ENCODE peak calls at places on chromosome 1, in nine cellular contexts. One of them, this sample, is unnamed.

GRCh38 chr1:226220473-226221189 is 2.8 kb upstream of the MIXL1 start:
- ATAC-seq in IMR-90: no peak
- ATAC-seq in right cardiac atrium: no peak
- ATAC-seq in GM12878: no peak
- ATAC-seq in heart left ventricle: no peak
- ATAC-seq in upper lobe of right lung: no peak
- ATAC-seq in left lung: no peak
- ATAC-seq in CD8-positive, alpha-beta T cell: no peak
- ATAC-seq in HCT116: no peak
- ATAC-seq in this sample: no peak

GRCh38 chr1:28104866-28105467 is 16.6 kb upstream of the EYA3 start:
- ATAC-seq in IMR-90: peak; percentile 100
- ATAC-seq in right cardiac atrium: peak; percentile 86
- ATAC-seq in GM12878: no peak
- ATAC-seq in heart left ventricle: peak; percentile 78
- ATAC-seq in upper lobe of right lung: peak; percentile 96
- ATAC-seq in left lung: peak; percentile 98
- ATAC-seq in CD8-positive, alpha-beta T cell: no peak
- ATAC-seq in HCT116: peak; percentile 100
- ATAC-seq in this sample: peak; percentile 16

GRCh38 chr1:231691618-231692259 is 65.1 kb downstream of the DISC1 start:
- ATAC-seq in IMR-90: peak; percentile 75
- ATAC-seq in right cardiac atrium: peak; percentile 69
- ATAC-seq in GM12878: peak; percentile 88
- ATAC-seq in heart left ventricle: peak; percentile 76
- ATAC-seq in upper lobe of right lung: peak; percentile 55
- ATAC-seq in left lung: peak; percentile 58
- ATAC-seq in CD8-positive, alpha-beta T cell: no peak
- ATAC-seq in HCT116: peak; percentile 100
- ATAC-seq in this sample: peak; percentile 48

GRCh38 chr1:77031101-77031662 is 163.9 kb downstream of the ST6GALNAC5 start:
- ATAC-seq in IMR-90: peak; percentile 85
- ATAC-seq in right cardiac atrium: no peak
- ATAC-seq in GM12878: peak; percentile 86
- ATAC-seq in heart left ventricle: no peak
- ATAC-seq in upper lobe of right lung: no peak
- ATAC-seq in left lung: peak; percentile 70
- ATAC-seq in CD8-positive, alpha-beta T cell: no peak
- ATAC-seq in HCT116: peak; percentile 66
- ATAC-seq in this sample: no peak

GRCh38 chr1:213874789-213875188 is 113.0 kb upstream of the PROX1 start:
- ATAC-seq in IMR-90: no peak
- ATAC-seq in right cardiac atrium: no peak
- ATAC-seq in GM12878: no peak
- ATAC-seq in heart left ventricle: no peak
- ATAC-seq in upper lobe of right lung: no peak
- ATAC-seq in left lung: no peak
- ATAC-seq in CD8-positive, alpha-beta T cell: no peak
- ATAC-seq in HCT116: no peak
- ATAC-seq in this sample: no peak

GRCh38 chr1:184943998-184944397 is 30.3 kb downstream of the NIBAN1 start:
- ATAC-seq in IMR-90: no peak
- ATAC-seq in right cardiac atrium: no peak
- ATAC-seq in GM12878: no peak
- ATAC-seq in heart left ventricle: no peak
- ATAC-seq in upper lobe of right lung: no peak
- ATAC-seq in left lung: no peak
- ATAC-seq in CD8-positive, alpha-beta T cell: no peak
- ATAC-seq in HCT116: no peak
- ATAC-seq in this sample: no peak

GRCh38 chr1:147486876-147487656 is 54.2 kb upstream of the BCL9 start:
- ATAC-seq in IMR-90: no peak
- ATAC-seq in right cardiac atrium: no peak
- ATAC-seq in GM12878: no peak
- ATAC-seq in heart left ventricle: no peak
- ATAC-seq in upper lobe of right lung: peak; percentile 41
- ATAC-seq in left lung: peak; percentile 81
- ATAC-seq in CD8-positive, alpha-beta T cell: no peak
- ATAC-seq in HCT116: no peak
- ATAC-seq in this sample: no peak

GRCh38 chr1:222643603-222643936 is 25.7 kb downstream of the MIA3 start:
- ATAC-seq in IMR-90: peak; percentile 66
- ATAC-seq in right cardiac atrium: no peak
- ATAC-seq in GM12878: no peak
- ATAC-seq in heart left ventricle: no peak
- ATAC-seq in upper lobe of right lung: peak; percentile 45
- ATAC-seq in left lung: peak; percentile 42
- ATAC-seq in CD8-positive, alpha-beta T cell: peak; percentile 32
- ATAC-seq in HCT116: peak; percentile 64
- ATAC-seq in this sample: no peak

GRCh38 chr1:113253979-113254378 is 136.3 kb upstream of the MAGI3 start:
- ATAC-seq in IMR-90: no peak
- ATAC-seq in right cardiac atrium: no peak
- ATAC-seq in GM12878: no peak
- ATAC-seq in heart left ventricle: no peak
- ATAC-seq in upper lobe of right lung: no peak
- ATAC-seq in left lung: no peak
- ATAC-seq in CD8-positive, alpha-beta T cell: no peak
- ATAC-seq in HCT116: no peak
- ATAC-seq in this sample: no peak

GRCh38 chr1:55741516-55741915 is 526.4 kb upstream of the USP24 start:
- ATAC-seq in IMR-90: peak; percentile 80
- ATAC-seq in right cardiac atrium: peak; percentile 52
- ATAC-seq in GM12878: no peak
- ATAC-seq in heart left ventricle: no peak
- ATAC-seq in upper lobe of right lung: no peak
- ATAC-seq in left lung: peak; percentile 17
- ATAC-seq in CD8-positive, alpha-beta T cell: no peak
- ATAC-seq in HCT116: no peak
- ATAC-seq in this sample: peak; percentile 28

GRCh38 chr1:155961937-155962336 is 16.4 kb downstream of the ARHGEF2 start:
- ATAC-seq in IMR-90: peak; percentile 91
- ATAC-seq in right cardiac atrium: peak; percentile 66
- ATAC-seq in GM12878: peak; percentile 5
- ATAC-seq in heart left ventricle: peak; percentile 79
- ATAC-seq in upper lobe of right lung: peak; percentile 81
- ATAC-seq in left lung: peak; percentile 84
- ATAC-seq in CD8-positive, alpha-beta T cell: no peak
- ATAC-seq in HCT116: peak; percentile 98
- ATAC-seq in this sample: peak; percentile 95

GRCh38 chr1:64474639-64475038 is 4.7 kb downstream of the CACHD1 start:
- ATAC-seq in IMR-90: no peak
- ATAC-seq in right cardiac atrium: no peak
- ATAC-seq in GM12878: no peak
- ATAC-seq in heart left ventricle: peak; percentile 72
- ATAC-seq in upper lobe of right lung: peak; percentile 31
- ATAC-seq in left lung: peak; percentile 31
- ATAC-seq in CD8-positive, alpha-beta T cell: no peak
- ATAC-seq in HCT116: no peak
- ATAC-seq in this sample: no peak

GRCh38 chr1:173853074-173853473 is 14.7 kb downstream of the GAS5 start:
- ATAC-seq in IMR-90: peak; percentile 65
- ATAC-seq in right cardiac atrium: peak; percentile 56
- ATAC-seq in GM12878: no peak
- ATAC-seq in heart left ventricle: peak; percentile 63
- ATAC-seq in upper lobe of right lung: peak; percentile 80
- ATAC-seq in left lung: peak; percentile 82
- ATAC-seq in CD8-positive, alpha-beta T cell: no peak
- ATAC-seq in HCT116: no peak
- ATAC-seq in this sample: no peak

GRCh38 chr1:107626075-107626796 is 338.7 kb downstream of the VAV3 start:
- ATAC-seq in IMR-90: no peak
- ATAC-seq in right cardiac atrium: no peak
- ATAC-seq in GM12878: peak; percentile 89
- ATAC-seq in heart left ventricle: no peak
- ATAC-seq in upper lobe of right lung: no peak
- ATAC-seq in left lung: no peak
- ATAC-seq in CD8-positive, alpha-beta T cell: no peak
- ATAC-seq in HCT116: no peak
- ATAC-seq in this sample: no peak

GRCh38 chr1:26913754-26914619 is at the start of gene NR0B2:
- ATAC-seq in IMR-90: no peak
- ATAC-seq in right cardiac atrium: peak; percentile 77
- ATAC-seq in GM12878: no peak
- ATAC-seq in heart left ventricle: peak; percentile 84
- ATAC-seq in upper lobe of right lung: peak; percentile 92
- ATAC-seq in left lung: peak; percentile 79
- ATAC-seq in CD8-positive, alpha-beta T cell: no peak
- ATAC-seq in HCT116: peak; percentile 44
- ATAC-seq in this sample: no peak

GRCh38 chr1:25003457-25004190 is 73.5 kb upstream of the RUNX3 start:
- ATAC-seq in IMR-90: peak; percentile 42
- ATAC-seq in right cardiac atrium: no peak
- ATAC-seq in GM12878: peak; percentile 21
- ATAC-seq in heart left ventricle: no peak
- ATAC-seq in upper lobe of right lung: no peak
- ATAC-seq in left lung: no peak
- ATAC-seq in CD8-positive, alpha-beta T cell: peak; percentile 19
- ATAC-seq in HCT116: no peak
- ATAC-seq in this sample: no peak

GRCh38 chr1:67561704-67562113 is 123.3 kb upstream of the GADD45A start:
- ATAC-seq in IMR-90: peak; percentile 82
- ATAC-seq in right cardiac atrium: peak; percentile 78
- ATAC-seq in GM12878: peak; percentile 94
- ATAC-seq in heart left ventricle: peak; percentile 81
- ATAC-seq in upper lobe of right lung: peak; percentile 95
- ATAC-seq in left lung: peak; percentile 93
- ATAC-seq in CD8-positive, alpha-beta T cell: peak; percentile 80
- ATAC-seq in HCT116: peak; percentile 93
- ATAC-seq in this sample: peak; percentile 55

GRCh38 chr1:40736085-40736531 is 44.6 kb downstream of the NFYC start:
- ATAC-seq in IMR-90: no peak
- ATAC-seq in right cardiac atrium: peak; percentile 46
- ATAC-seq in GM12878: no peak
- ATAC-seq in heart left ventricle: peak; percentile 74
- ATAC-seq in upper lobe of right lung: no peak
- ATAC-seq in left lung: no peak
- ATAC-seq in CD8-positive, alpha-beta T cell: no peak
- ATAC-seq in HCT116: no peak
- ATAC-seq in this sample: no peak

GRCh38 chr1:9242338-9242969 is 7.9 kb downstream of the H6PD start:
- ATAC-seq in IMR-90: peak; percentile 56
- ATAC-seq in right cardiac atrium: peak; percentile 85
- ATAC-seq in GM12878: no peak
- ATAC-seq in heart left ventricle: peak; percentile 82
- ATAC-seq in upper lobe of right lung: peak; percentile 80
- ATAC-seq in left lung: peak; percentile 79
- ATAC-seq in CD8-positive, alpha-beta T cell: no peak
- ATAC-seq in HCT116: no peak
- ATAC-seq in this sample: peak; percentile 88

GRCh38 chr1:154683820-154684219 is 75.8 kb upstream of the ADAR start:
- ATAC-seq in IMR-90: no peak
- ATAC-seq in right cardiac atrium: no peak
- ATAC-seq in GM12878: no peak
- ATAC-seq in heart left ventricle: no peak
- ATAC-seq in upper lobe of right lung: no peak
- ATAC-seq in left lung: no peak
- ATAC-seq in CD8-positive, alpha-beta T cell: no peak
- ATAC-seq in HCT116: no peak
- ATAC-seq in this sample: no peak
- H3K27ac ChIP-seq in IMR-90: no peak overlapping the region
- H3K27ac ChIP-seq in right cardiac atrium: no peak overlapping the region
- H3K27ac ChIP-seq in GM12878: no peak overlapping the region
- H3K27ac ChIP-seq in heart left ventricle: no peak overlapping the region
- H3K27ac ChIP-seq in upper lobe of right lung: no peak overlapping the region
- H3K27ac ChIP-seq in left lung: no peak overlapping the region
- H3K27ac ChIP-seq in CD8-positive, alpha-beta T cell: no peak overlapping the region
- H3K27ac ChIP-seq in HCT116: no peak overlapping the region
- H3K27ac ChIP-seq in this sample: no peak overlapping the region

DNA sequence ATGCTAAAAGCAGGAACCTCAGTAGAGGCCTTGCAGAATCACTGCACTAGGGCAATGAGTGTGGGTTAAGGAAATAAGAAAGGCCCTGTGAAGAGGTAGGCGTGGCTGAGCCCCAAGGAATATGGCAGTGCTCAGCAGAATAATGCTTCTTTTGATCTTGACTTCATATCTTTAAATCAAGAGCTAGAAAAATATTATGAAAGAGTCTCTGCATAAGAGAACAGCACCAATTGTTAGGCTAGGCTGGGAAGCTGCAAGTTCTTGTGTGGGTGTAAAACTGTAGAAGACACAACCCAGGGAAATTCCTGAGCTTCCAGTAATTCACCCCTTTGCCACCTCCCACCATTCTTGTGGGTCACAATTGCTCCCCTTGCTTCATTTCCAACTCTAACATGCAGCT is 50.0 kb downstream of the CLCA4 start:
- ATAC-seq in IMR-90: no peak
- ATAC-seq in right cardiac atrium: no peak
- ATAC-seq in GM12878: no peak
- ATAC-seq in heart left ventricle: no peak
- ATAC-seq in upper lobe of right lung: no peak
- ATAC-seq in left lung: no peak
- ATAC-seq in CD8-positive, alpha-beta T cell: no peak
- ATAC-seq in HCT116: no peak
- ATAC-seq in this sample: no peak
- H3K4me3 ChIP-seq in IMR-90: no peak overlapping the region
- H3K4me3 ChIP-seq in right cardiac atrium: no peak overlapping the region
- H3K4me3 ChIP-seq in GM12878: no peak overlapping the region
- H3K4me3 ChIP-seq in heart left ventricle: no peak overlapping the region
- H3K4me3 ChIP-seq in upper lobe of right lung: no peak overlapping the region
- H3K4me3 ChIP-seq in left lung: no peak overlapping the region
- H3K4me3 ChIP-seq in CD8-positive, alpha-beta T cell: no peak overlapping the region
- H3K4me3 ChIP-seq in HCT116: no peak overlapping the region
- H3K4me3 ChIP-seq in this sample: no peak overlapping the region

GRCh38 chr1:171754971-171755370 is 13.1 kb upstream of the VAMP4 start:
- ATAC-seq in IMR-90: no peak
- ATAC-seq in right cardiac atrium: peak; percentile 11
- ATAC-seq in GM12878: no peak
- ATAC-seq in heart left ventricle: no peak
- ATAC-seq in upper lobe of right lung: no peak
- ATAC-seq in left lung: no peak
- ATAC-seq in CD8-positive, alpha-beta T cell: no peak
- ATAC-seq in HCT116: no peak
- ATAC-seq in this sample: no peak
- H3K27ac ChIP-seq in IMR-90: peak overlapping the region; percentile 97
- H3K27ac ChIP-seq in right cardiac atrium: no peak overlapping the region
- H3K27ac ChIP-seq in GM12878: no peak overlapping the region
- H3K27ac ChIP-seq in heart left ventricle: no peak overlapping the region
- H3K27ac ChIP-seq in upper lobe of right lung: peak overlapping the region; percentile 71
- H3K27ac ChIP-seq in left lung: no peak overlapping the region
- H3K27ac ChIP-seq in CD8-positive, alpha-beta T cell: no peak overlapping the region
- H3K27ac ChIP-seq in HCT116: no peak overlapping the region
- H3K27ac ChIP-seq in this sample: peak overlapping the region; percentile 40

GRCh38 chr1:31575373-31576140 is 758 bp upstream of the TINAGL1 start:
- ATAC-seq in IMR-90: no peak
- ATAC-seq in right cardiac atrium: no peak
- ATAC-seq in GM12878: no peak
- ATAC-seq in heart left ventricle: no peak
- ATAC-seq in upper lobe of right lung: peak; percentile 15
- ATAC-seq in left lung: peak; percentile 48
- ATAC-seq in CD8-positive, alpha-beta T cell: no peak
- ATAC-seq in HCT116: peak; percentile 66
- ATAC-seq in this sample: no peak
- H3K4me3 ChIP-seq in IMR-90: no peak overlapping the region
- H3K4me3 ChIP-seq in right cardiac atrium: peak overlapping the region; percentile 72
- H3K4me3 ChIP-seq in GM12878: no peak overlapping the region
- H3K4me3 ChIP-seq in heart left ventricle: peak overlapping the region; percentile 91
- H3K4me3 ChIP-seq in upper lobe of right lung: peak overlapping the region; percentile 65
- H3K4me3 ChIP-seq in left lung: peak overlapping the region; percentile 54
- H3K4me3 ChIP-seq in CD8-positive, alpha-beta T cell: no peak overlapping the region
- H3K4me3 ChIP-seq in HCT116: peak overlapping the region; percentile 73
- H3K4me3 ChIP-seq in this sample: peak overlapping the region; percentile 71